ENCODE peak calls at places on chromosomes 5 and 9, in nine cellular contexts. One of them, this sample, is unnamed. For H3K36me3, the result is how much of the 10 kb centered on the place peaks cover.

GRCh38 chr5:39500656-39501295 is 76.0 kb upstream of the DAB2 start:
- DNase-seq in esophagus squamous epithelium: no peak
- DNase-seq in sigmoid colon: no peak
- DNase-seq in gastrocnemius medialis: no peak
- DNase-seq in uterus: no peak
- DNase-seq in adrenal gland: no peak
- DNase-seq in transverse colon: no peak
- DNase-seq in heart left ventricle: no peak
- DNase-seq in tibial nerve: no peak
- DNase-seq in this sample: no peak

GRCh38 chr5:10259916-10260315 is 9.8 kb downstream of the CCT5 start:
- DNase-seq in esophagus squamous epithelium: no peak
- DNase-seq in sigmoid colon: no peak
- DNase-seq in gastrocnemius medialis: no peak
- DNase-seq in uterus: no peak
- DNase-seq in transverse colon: no peak
- DNase-seq in tibial nerve: no peak
- DNase-seq in adrenal gland: no peak
- DNase-seq in heart left ventricle: no peak
- DNase-seq in this sample: peak

GRCh38 chr9:77735515-77735914 is 87.4 kb upstream of the GNA14 start:
- DNase-seq in adrenal gland: peak
- DNase-seq in tibial nerve: no peak
- DNase-seq in esophagus squamous epithelium: no peak
- DNase-seq in gastrocnemius medialis: no peak
- DNase-seq in sigmoid colon: no peak
- DNase-seq in uterus: peak
- DNase-seq in heart left ventricle: peak
- DNase-seq in transverse colon: no peak
- DNase-seq in this sample: no peak

GRCh38 chr5:165325201-165325600 is 1819.8 kb downstream of the MAT2B start:
- DNase-seq in uterus: no peak
- DNase-seq in esophagus squamous epithelium: no peak
- DNase-seq in heart left ventricle: no peak
- DNase-seq in tibial nerve: no peak
- DNase-seq in sigmoid colon: no peak
- DNase-seq in transverse colon: no peak
- DNase-seq in gastrocnemius medialis: no peak
- DNase-seq in adrenal gland: no peak
- DNase-seq in this sample: no peak

GRCh38 chr9:35603506-35603985 is 1.5 kb upstream of the TESK1 start:
- DNase-seq in tibial nerve: peak
- DNase-seq in heart left ventricle: peak
- DNase-seq in esophagus squamous epithelium: no peak
- DNase-seq in adrenal gland: peak
- DNase-seq in gastrocnemius medialis: peak
- DNase-seq in transverse colon: peak
- DNase-seq in sigmoid colon: peak
- DNase-seq in uterus: peak
- DNase-seq in this sample: no peak

GRCh38 chr9:112051812-112052211 is 123.3 kb downstream of the SUSD1 start:
- DNase-seq in heart left ventricle: no peak
- DNase-seq in sigmoid colon: no peak
- DNase-seq in tibial nerve: no peak
- DNase-seq in gastrocnemius medialis: no peak
- DNase-seq in adrenal gland: no peak
- DNase-seq in uterus: no peak
- DNase-seq in transverse colon: no peak
- DNase-seq in esophagus squamous epithelium: no peak
- DNase-seq in this sample: no peak

GRCh38 chr5:159001247-159001646 is 98.5 kb downstream of the EBF1 start:
- DNase-seq in gastrocnemius medialis: no peak
- DNase-seq in transverse colon: no peak
- DNase-seq in adrenal gland: no peak
- DNase-seq in heart left ventricle: no peak
- DNase-seq in esophagus squamous epithelium: no peak
- DNase-seq in uterus: no peak
- DNase-seq in sigmoid colon: no peak
- DNase-seq in tibial nerve: no peak
- DNase-seq in this sample: no peak

GRCh38 chr5:122141751-122142150 is 12.4 kb downstream of the ZNF474 start:
- DNase-seq in transverse colon: no peak
- DNase-seq in esophagus squamous epithelium: no peak
- DNase-seq in heart left ventricle: no peak
- DNase-seq in gastrocnemius medialis: no peak
- DNase-seq in adrenal gland: no peak
- DNase-seq in sigmoid colon: no peak
- DNase-seq in uterus: no peak
- DNase-seq in tibial nerve: no peak
- DNase-seq in this sample: no peak

GRCh38 chr5:159071382-159071781 is 28.3 kb downstream of the EBF1 start:
- DNase-seq in heart left ventricle: no peak
- DNase-seq in esophagus squamous epithelium: no peak
- DNase-seq in sigmoid colon: no peak
- DNase-seq in uterus: no peak
- DNase-seq in transverse colon: no peak
- DNase-seq in gastrocnemius medialis: no peak
- DNase-seq in adrenal gland: no peak
- DNase-seq in tibial nerve: no peak
- DNase-seq in this sample: no peak

GRCh38 chr5:137016783-137017324 is 482.3 kb downstream of the SPOCK1 start:
- DNase-seq in gastrocnemius medialis: no peak
- DNase-seq in sigmoid colon: no peak
- DNase-seq in heart left ventricle: no peak
- DNase-seq in tibial nerve: no peak
- DNase-seq in esophagus squamous epithelium: no peak
- DNase-seq in adrenal gland: no peak
- DNase-seq in transverse colon: no peak
- DNase-seq in uterus: no peak
- DNase-seq in this sample: no peak

GRCh38 chr9:21904776-21905175 is 89.4 kb downstream of the CDKN2A start:
- DNase-seq in adrenal gland: no peak
- DNase-seq in heart left ventricle: no peak
- DNase-seq in tibial nerve: no peak
- DNase-seq in uterus: no peak
- DNase-seq in gastrocnemius medialis: no peak
- DNase-seq in sigmoid colon: no peak
- DNase-seq in transverse colon: no peak
- DNase-seq in esophagus squamous epithelium: no peak
- DNase-seq in this sample: no peak

GRCh38 chr9:112665347-112665746 is 52.6 kb downstream of the INIP start:
- DNase-seq in gastrocnemius medialis: no peak
- DNase-seq in tibial nerve: no peak
- DNase-seq in adrenal gland: no peak
- DNase-seq in esophagus squamous epithelium: no peak
- DNase-seq in transverse colon: no peak
- DNase-seq in uterus: no peak
- DNase-seq in sigmoid colon: no peak
- DNase-seq in heart left ventricle: no peak
- DNase-seq in this sample: no peak

DNA sequence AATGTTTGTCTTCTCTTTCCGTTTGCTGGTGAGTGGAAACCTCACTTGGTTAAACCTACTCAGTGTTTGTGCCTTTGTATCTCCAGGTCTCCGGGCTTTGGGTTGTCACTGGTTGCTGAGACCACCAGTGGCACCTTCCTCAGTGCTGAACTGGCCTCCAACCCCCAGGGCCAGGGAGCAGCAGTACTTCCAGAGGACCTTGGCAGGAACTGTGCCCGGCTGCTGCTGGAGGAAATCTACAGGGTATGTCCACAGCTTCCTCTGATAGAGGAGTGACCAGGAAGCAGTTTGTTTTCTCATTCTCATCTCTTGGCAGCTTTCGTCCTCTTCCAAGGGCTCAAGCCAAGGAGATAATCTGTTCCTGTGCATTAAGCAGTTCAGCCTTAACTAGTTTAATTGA is 51.7 kb downstream of the RCL1 start:
- DNase-seq in sigmoid colon: no peak
- DNase-seq in esophagus squamous epithelium: no peak
- DNase-seq in adrenal gland: no peak
- DNase-seq in tibial nerve: no peak
- DNase-seq in uterus: no peak
- DNase-seq in heart left ventricle: no peak
- DNase-seq in gastrocnemius medialis: no peak
- DNase-seq in transverse colon: no peak
- DNase-seq in this sample: peak
- H3K36me3 ChIP-seq in sigmoid colon: under half
- H3K36me3 ChIP-seq in esophagus squamous epithelium: half or more
- H3K36me3 ChIP-seq in adrenal gland: under half
- H3K36me3 ChIP-seq in tibial nerve: under half
- H3K36me3 ChIP-seq in uterus: under half
- H3K36me3 ChIP-seq in heart left ventricle: under half
- H3K36me3 ChIP-seq in gastrocnemius medialis: under half
- H3K36me3 ChIP-seq in transverse colon: under half
- H3K36me3 ChIP-seq in this sample: under half

DNA sequence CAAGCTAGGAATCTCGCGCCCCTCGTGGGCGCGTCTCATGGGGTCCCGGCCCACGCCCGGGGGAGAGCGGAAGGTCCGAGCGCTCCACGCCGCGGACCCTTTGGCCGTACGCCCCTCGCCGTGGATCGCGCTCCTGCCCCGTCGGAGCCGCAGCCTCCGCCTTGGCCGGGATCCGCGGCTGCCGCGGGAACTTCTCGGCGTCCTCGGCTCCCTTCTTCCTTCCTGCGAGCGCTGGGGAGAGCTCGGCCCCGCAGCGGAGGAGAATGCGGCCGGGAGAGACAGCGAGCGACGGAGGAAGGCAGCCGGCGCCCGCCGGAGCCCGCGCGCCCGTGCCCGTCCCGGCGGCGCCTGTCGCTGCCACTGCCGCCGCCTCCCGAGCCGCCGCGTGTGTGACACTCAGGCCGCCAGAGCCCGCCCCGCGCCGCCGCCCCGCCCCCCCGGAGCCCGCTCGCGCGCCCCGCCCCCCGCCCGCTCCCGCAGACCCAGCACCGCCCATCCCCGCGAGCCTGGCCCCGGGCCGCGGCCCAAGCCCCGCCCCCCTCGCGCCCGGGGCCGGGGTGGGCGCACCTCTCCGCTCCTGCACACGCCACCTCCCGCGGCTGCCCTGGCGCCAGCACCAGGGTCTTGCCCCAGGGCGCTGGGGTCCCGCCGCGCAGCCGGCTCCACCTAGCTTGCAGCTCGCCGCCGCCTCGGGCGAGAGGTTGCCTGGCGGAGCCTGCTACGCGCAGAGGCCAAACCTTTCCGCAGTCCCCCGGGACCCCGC is at the start of gene SHB:
- DNase-seq in gastrocnemius medialis: peak
- DNase-seq in transverse colon: peak
- DNase-seq in uterus: peak
- DNase-seq in sigmoid colon: peak
- DNase-seq in tibial nerve: peak
- DNase-seq in esophagus squamous epithelium: no peak
- DNase-seq in heart left ventricle: peak
- DNase-seq in adrenal gland: peak
- DNase-seq in this sample: peak
- TF ChIP-seq POLR2A in gastrocnemius medialis: peak
- TF ChIP-seq POLR2A in transverse colon: peak
- TF ChIP-seq POLR2A in uterus: peak
- TF ChIP-seq POLR2A in sigmoid colon: no peak
- TF ChIP-seq POLR2A in tibial nerve: peak
- TF ChIP-seq POLR2A in esophagus squamous epithelium: peak
- TF ChIP-seq POLR2A in heart left ventricle: peak
- TF ChIP-seq POLR2A in adrenal gland: peak
- TF ChIP-seq POLR2A in this sample: peak

DNA sequence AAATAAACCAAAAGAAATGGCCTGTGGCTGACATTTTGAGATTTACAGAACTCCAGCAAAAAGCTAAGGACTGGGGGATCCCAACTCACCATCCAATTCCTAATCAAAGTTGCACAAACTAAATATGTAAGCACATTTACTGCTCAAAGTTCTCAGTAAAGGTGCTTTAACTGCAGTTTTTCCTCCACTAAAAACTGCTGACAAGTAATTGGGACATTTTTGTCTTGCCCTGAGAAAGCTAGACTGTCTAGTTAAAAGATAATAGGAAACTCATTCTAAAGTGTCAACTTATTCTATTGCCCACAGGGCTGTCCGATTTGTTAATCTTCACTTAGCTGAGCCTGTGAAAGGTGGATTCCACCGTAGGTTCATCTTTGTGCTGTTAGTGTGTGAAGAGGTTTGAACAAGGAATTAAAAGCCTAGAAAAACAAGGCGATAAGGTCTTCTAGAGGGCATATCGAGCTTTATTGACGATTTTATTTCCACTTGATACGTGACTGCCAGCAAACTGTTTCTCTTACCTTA is 1.0 kb downstream of the DOCK8 start:
- DNase-seq in gastrocnemius medialis: no peak
- DNase-seq in sigmoid colon: no peak
- DNase-seq in transverse colon: no peak
- DNase-seq in uterus: no peak
- DNase-seq in adrenal gland: no peak
- DNase-seq in tibial nerve: no peak
- DNase-seq in esophagus squamous epithelium: no peak
- DNase-seq in heart left ventricle: no peak
- DNase-seq in this sample: no peak
- H3K4me3 ChIP-seq in gastrocnemius medialis: peak
- H3K4me3 ChIP-seq in sigmoid colon: peak
- H3K4me3 ChIP-seq in transverse colon: peak
- H3K4me3 ChIP-seq in uterus: no peak
- H3K4me3 ChIP-seq in adrenal gland: peak
- H3K4me3 ChIP-seq in tibial nerve: peak
- H3K4me3 ChIP-seq in esophagus squamous epithelium: peak
- H3K4me3 ChIP-seq in heart left ventricle: peak
- H3K4me3 ChIP-seq in this sample: peak

DNA sequence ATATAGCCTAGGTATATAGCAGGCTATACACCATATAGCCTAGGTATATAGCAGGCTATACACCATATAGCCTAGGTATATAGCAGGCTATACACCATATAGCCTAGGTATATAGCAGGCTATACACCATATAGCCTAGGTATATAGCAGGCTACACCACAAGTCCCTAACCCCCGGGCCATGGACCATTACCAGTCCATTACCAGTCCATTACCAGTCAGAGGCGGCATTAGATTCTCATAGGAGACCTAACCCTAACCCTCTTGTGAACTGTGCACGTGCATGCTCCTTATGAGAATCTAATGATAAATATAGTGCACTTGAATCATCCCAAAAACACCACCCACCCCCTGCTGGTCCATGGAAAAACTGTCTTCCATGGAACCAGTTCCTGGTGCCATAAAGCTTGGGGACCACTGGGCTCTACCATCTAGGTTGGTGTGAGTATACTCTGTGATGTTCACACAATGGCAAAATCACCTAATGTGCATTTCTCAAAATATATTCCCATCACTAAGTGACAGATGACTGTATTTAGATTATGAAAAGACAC is 4.7 kb downstream of the PLIN2 start:
- DNase-seq in uterus: no peak
- DNase-seq in esophagus squamous epithelium: no peak
- DNase-seq in heart left ventricle: no peak
- DNase-seq in sigmoid colon: no peak
- DNase-seq in tibial nerve: no peak
- DNase-seq in gastrocnemius medialis: no peak
- DNase-seq in transverse colon: no peak
- DNase-seq in adrenal gland: no peak
- DNase-seq in this sample: no peak
- H3K36me3 ChIP-seq in uterus: under half
- H3K36me3 ChIP-seq in esophagus squamous epithelium: half or more
- H3K36me3 ChIP-seq in heart left ventricle: under half
- H3K36me3 ChIP-seq in sigmoid colon: under half
- H3K36me3 ChIP-seq in tibial nerve: under half
- H3K36me3 ChIP-seq in gastrocnemius medialis: half or more
- H3K36me3 ChIP-seq in transverse colon: under half
- H3K36me3 ChIP-seq in adrenal gland: under half
- H3K36me3 ChIP-seq in this sample: half or more